ENCODE peak calls at places on chromosomes 4 and X, in eight cellular contexts. M is CD8-positive, alpha-beta memory T cell; X is GM12878; G is H1; Q is adrenal gland; P is left ventricle myocardium inferior; D is psoas muscle; B is heart right ventricle. Z is an unnamed sample. For H3K4me1 and H3K9me3, the result is how much of the 10 kb centered on the place peaks cover.

GRCh38 chr4:12791536-12791935 is 692.6 kb downstream of the RAB28 start:
- DNase-seq in M (no peak), X (no peak), G (no peak), Q (no peak), P (peak), D (no peak), B (peak), Z (no peak)

GRCh38 chr4:123163501-123163900 is 233.1 kb upstream of the SPRY1 start:
- DNase-seq in M (no peak), X (no peak), G (no peak), Q (no peak), P (no peak), D (no peak), B (no peak), Z (no peak)

GRCh38 chr4:26885912-26886274 is 25.3 kb downstream of the STIM2 start:
- DNase-seq in M (peak), X (peak), G (no peak), Q (no peak), P (no peak), D (no peak), B (no peak), Z (no peak)

GRCh38 chr4:15376594-15376993 is 51.2 kb upstream of the C1QTNF7 start:
- DNase-seq in M (no peak), X (no peak), G (peak), Q (no peak), P (no peak), D (no peak), B (no peak), Z (no peak)

GRCh38 chr4:16161866-16162408 is 64.3 kb downstream of the TAPT1 start:
- DNase-seq in M (no peak), X (no peak), G (no peak), Q (no peak), P (no peak), D (no peak), B (no peak), Z (no peak)

GRCh38 chr4:159487284-159487747 is 384.4 kb downstream of the RAPGEF2 start:
- DNase-seq in M (no peak), X (peak), G (peak), Q (peak), P (no peak), D (no peak), B (no peak), Z (no peak)

GRCh38 chrX:151984328-151984727 is 9.9 kb upstream of the GABRE start:
- DNase-seq in M (no peak), X (no peak), G (no peak), Q (peak), P (no peak), D (no peak), B (no peak), Z (no peak)

GRCh38 chrX:18441780-18442367 is 16.5 kb downstream of the CDKL5 start:
- DNase-seq in M (no peak), X (no peak), G (no peak), Q (no peak), P (no peak), D (no peak), B (no peak), Z (no peak)

GRCh38 chr4:158410272-158410671 is 111.4 kb upstream of the RXFP1 start:
- DNase-seq in M (no peak), X (no peak), G (no peak), Q (no peak), P (no peak), D (no peak), B (no peak), Z (no peak)

GRCh38 chr4:186734251-186734650 is 10.6 kb upstream of the FAT1 start:
- DNase-seq in M (no peak), X (no peak), G (no peak), Q (no peak), P (no peak), D (no peak), B (no peak), Z (no peak)

GRCh38 chr4:142091085-142091513 is 454.7 kb downstream of the IL15 start:
- DNase-seq in M (no peak), X (no peak), G (no peak), Q (peak), P (no peak), D (no peak), B (no peak), Z (no peak)

GRCh38 chr4:48340905-48341775 is at the start of gene SLAIN2:
- DNase-seq in M (peak), X (peak), G (peak), Q (peak), P (peak), D (peak), B (peak), Z (peak)

GRCh38 chr4:825969-826330 is at the start of gene CPLX1:
- DNase-seq in M (no peak), X (no peak), G (no peak), Q (no peak), P (no peak), D (peak), B (no peak), Z (no peak)

GRCh38 chrX:134545524-134545923 is 85.6 kb downstream of the HPRT1 start:
- DNase-seq in M (no peak), X (no peak), G (no peak), Q (no peak), P (no peak), D (no peak), B (no peak), Z (no peak)

GRCh38 chrX:134544614-134545255 is 84.8 kb downstream of the HPRT1 start:
- DNase-seq in M (no peak), X (no peak), G (no peak), Q (no peak), P (no peak), D (no peak), B (no peak), Z (peak)

GRCh38 chrX:134547047-134547679 is 87.2 kb downstream of the HPRT1 start:
- DNase-seq in M (no peak), X (no peak), G (no peak), Q (no peak), P (no peak), D (no peak), B (no peak), Z (no peak)

GRCh38 chrX:134544189-134544588 is 84.2 kb downstream of the HPRT1 start:
- DNase-seq in M (no peak), X (no peak), G (no peak), Q (no peak), P (no peak), D (no peak), B (no peak), Z (no peak)

GRCh38 chrX:134546187-134546586 is 86.2 kb downstream of the HPRT1 start:
- DNase-seq in M (no peak), X (no peak), G (no peak), Q (no peak), P (no peak), D (no peak), B (no peak), Z (no peak)
- H3K4me3 ChIP-seq in M (no peak), X (no peak), G (peak), Q (no peak), P (no peak), D (peak), B (no peak), Z (no peak)

GRCh38 chrX:19852014-19853005 is 35.1 kb downstream of the SH3KBP1 start:
- DNase-seq in M (no peak), X (no peak), G (no peak), Q (peak), P (peak), D (no peak), B (peak), Z (no peak)

GRCh38 chrX:19848110-19848509 is 39.3 kb downstream of the SH3KBP1 start:
- DNase-seq in M (no peak), X (no peak), G (no peak), Q (no peak), P (no peak), D (no peak), B (no peak), Z (no peak)

GRCh38 chrX:19842542-19842941 is 44.9 kb downstream of the SH3KBP1 start:
- DNase-seq in M (no peak), X (no peak), G (no peak), Q (no peak), P (no peak), D (no peak), B (no peak), Z (no peak)

GRCh38 chrX:19849433-19850190 is 37.8 kb downstream of the SH3KBP1 start:
- DNase-seq in M (no peak), X (peak), G (no peak), Q (no peak), P (no peak), D (no peak), B (no peak), Z (no peak)

DNA sequence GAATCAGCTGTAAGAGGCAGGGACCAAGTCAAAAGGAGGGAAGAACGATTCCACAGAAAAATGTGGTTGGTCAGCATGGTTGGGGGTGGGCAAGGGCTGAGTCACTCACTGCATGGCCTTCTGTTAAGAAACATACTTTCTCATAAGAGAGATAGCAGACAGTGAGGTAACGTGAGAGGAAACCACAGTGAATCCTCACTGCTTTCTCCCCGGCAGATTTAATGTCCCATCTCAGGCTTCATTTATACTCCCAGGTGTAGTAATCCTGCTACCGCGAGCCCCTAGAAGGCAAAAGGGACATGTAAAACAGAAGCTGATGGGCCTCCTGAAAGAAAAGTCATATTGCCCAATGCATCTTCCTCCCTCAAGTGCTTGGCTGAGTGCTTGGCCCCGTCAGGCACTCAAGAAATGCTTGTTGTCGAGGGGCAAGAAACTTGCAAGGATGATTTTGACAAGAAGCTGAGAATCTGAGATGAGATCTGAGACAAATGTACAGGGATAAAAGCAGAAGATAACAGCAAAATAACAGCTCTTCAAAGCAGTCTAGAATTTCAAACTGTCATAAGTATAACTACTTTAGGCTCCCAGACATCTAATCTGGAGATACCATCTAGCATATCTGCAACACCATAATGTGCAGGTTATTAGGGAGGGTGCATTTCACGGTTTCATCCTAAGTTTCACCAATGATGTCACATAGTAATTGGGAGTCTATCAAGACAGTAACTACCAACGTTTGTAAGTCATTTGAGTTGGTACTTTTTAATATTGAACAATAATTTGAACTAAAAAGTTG is 40.2 kb downstream of the SH3KBP1 start:
- DNase-seq in M (no peak), X (no peak), G (peak), Q (peak), P (peak), D (no peak), B (no peak), Z (no peak)
- H3K4me1 ChIP-seq in M (under half), X (under half), G (under half), Q (under half), P (under half), D (under half), B (under half), Z (under half)

DNA sequence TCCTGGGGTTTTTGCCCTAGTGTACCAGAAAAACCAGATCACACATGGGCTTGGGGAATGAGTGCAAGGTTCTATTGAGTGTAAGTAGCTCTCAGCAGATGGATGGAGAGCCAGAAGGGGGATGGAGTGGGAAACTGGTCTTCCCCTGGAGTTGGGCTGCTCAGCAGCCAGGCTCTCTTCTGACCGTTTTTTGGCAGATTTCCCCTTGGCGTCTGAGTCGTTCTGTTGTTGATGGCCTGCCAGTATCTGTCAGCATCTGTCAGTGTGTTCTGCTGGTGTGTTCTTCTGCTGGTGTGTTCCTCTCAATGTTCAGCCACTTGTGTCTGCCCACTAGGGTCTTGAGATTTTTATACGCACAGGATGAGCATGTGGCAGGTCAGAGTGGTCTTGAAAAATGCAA is 633.9 kb upstream of the CPEB2 start:
- DNase-seq in M (no peak), X (no peak), G (no peak), Q (no peak), P (peak), D (no peak), B (peak), Z (no peak)
- H3K9me3 ChIP-seq in M (under half), X (under half), G (under half), Q (under half), P (under half), D (under half), B (under half), Z (under half)

DNA sequence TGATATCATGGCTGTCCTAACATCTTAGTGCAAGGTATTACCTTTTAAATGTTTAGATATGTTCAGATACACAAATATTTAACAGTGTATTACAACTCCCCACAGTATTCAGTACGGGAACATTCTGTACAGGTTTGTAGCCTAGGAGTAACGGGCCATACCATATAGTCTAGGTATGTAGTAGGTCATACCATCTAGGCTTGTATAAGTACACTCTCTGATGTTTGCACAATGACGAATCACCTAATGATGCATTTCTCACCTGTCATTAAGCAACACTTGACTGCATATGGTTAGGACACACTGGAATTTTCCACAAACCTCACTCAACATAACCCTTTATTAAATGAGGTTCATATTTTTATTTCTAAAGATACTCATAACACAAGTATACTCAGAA is 67.7 kb downstream of the THOC2 start:
- DNase-seq in M (no peak), X (no peak), G (no peak), Q (no peak), P (no peak), D (no peak), B (no peak), Z (no peak)
- H3K4me3 ChIP-seq in M (no peak), X (no peak), G (no peak), Q (no peak), P (no peak), D (no peak), B (no peak), Z (no peak)

GRCh38 chrX:51158261-51158660 is 174.4 kb upstream of the NUDT10 start:
- DNase-seq in M (no peak), X (no peak), G (no peak), Q (no peak), P (no peak), D (no peak), B (no peak), Z (no peak)

DNA sequence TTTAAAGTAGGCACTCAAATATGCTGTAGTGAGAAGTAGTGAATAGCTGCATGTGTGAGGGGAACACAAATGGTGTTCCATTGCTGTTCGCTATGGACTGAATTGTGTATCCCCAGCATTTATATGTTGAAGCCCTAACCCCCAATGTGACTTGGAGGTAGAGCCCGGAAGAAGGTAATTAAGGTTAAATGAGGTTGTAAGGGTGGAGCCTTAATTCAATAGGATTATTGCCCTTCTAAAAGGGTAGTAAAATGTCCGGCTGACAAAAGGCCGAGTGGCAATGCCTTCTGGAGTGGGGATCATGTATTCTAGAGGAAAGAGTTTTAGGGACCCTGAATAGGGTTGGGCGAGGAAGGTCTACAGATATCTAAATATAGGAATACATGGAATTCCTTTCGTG is 168.9 kb upstream of the NUDT10 start:
- DNase-seq in M (no peak), X (no peak), G (no peak), Q (no peak), P (no peak), D (no peak), B (no peak), Z (no peak)
- H3K4me1 ChIP-seq in M (under half), X (under half), G (under half), Q (under half), P (under half), D (under half), B (under half), Z (under half)

GRCh38 chrX:2187352-2188115 is 313.2 kb downstream of the DHRSX start:
- DNase-seq in M (no peak), X (no peak), G (no peak), Q (no peak), P (no peak), D (no peak), B (no peak), Z (no peak)
- H3K9me3 ChIP-seq in M (under half), X (under half), G (under half), Q (under half), P (under half), D (under half), B (under half), Z (under half)

DNA sequence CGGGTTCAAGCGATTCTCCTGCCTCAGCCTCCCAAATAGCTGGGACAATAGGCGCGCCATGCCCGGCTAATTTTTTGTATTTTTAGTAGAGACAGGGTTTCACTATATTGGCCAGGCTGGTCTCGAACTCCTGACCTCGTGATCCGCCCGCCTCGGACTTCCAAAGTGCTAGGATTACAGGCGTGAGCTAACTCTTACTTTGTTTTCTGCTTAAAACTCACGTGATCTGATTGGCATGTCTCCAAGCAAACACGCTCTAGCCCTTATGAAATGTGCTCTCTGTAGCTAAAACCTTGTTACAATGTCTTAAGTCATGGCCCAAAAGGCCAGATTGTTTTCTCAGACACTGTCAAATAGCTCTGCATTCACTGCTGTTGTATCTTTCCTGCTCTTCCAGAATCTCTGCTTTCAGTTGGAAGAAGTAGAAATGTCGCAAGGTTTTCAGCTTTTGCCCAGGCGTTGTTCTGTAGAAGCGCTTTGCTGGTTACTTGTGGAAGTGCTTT is 39.7 kb upstream of the OGT start:
- DNase-seq in M (no peak), X (no peak), G (no peak), Q (peak), P (no peak), D (peak), B (peak), Z (no peak)
- H3K4me3 ChIP-seq in M (no peak), X (peak), G (no peak), Q (peak), P (peak), D (peak), B (peak), Z (peak)

GRCh38 chr4:153489856-153490558 is 23.8 kb downstream of the TMEM131L start:
- DNase-seq in M (no peak), X (no peak), G (no peak), Q (no peak), P (no peak), D (no peak), B (no peak), Z (no peak)
- H3K4me1 ChIP-seq in M (half or more), X (under half), G (under half), Q (under half), P (half or more), D (half or more), B (half or more), Z (half or more)